ENCODE peak calls at places on chromosomes 12 and 14, in four cellular contexts. P is K562, Z is HepG2, Y is WTC11. A is an unnamed sample.

GRCh38 chr14:21978184-21978998 is 304.8 kb upstream of the OR4E1 start:
- DNase-seq in P (peak), Z (peak), Y (peak), A (peak)

GRCh38 chr12:104604070-104604994 is 147.6 kb downstream of the CHST11 start:
- DNase-seq in P (peak), Z (no peak), Y (no peak), A (peak)

GRCh38 chr12:4271433-4272013 is 2.0 kb upstream of the CCND2 start:
- DNase-seq in P (peak), Z (no peak), Y (no peak), A (peak)

GRCh38 chr14:101444116-101444515 is 117.2 kb upstream of the DIO3 start:
- DNase-seq in P (no peak), Z (no peak), Y (no peak), A (no peak)

GRCh38 chr12:3246253-3246652 is 169.1 kb downstream of the TSPAN9 start:
- DNase-seq in P (no peak), Z (no peak), Y (no peak), A (no peak)

GRCh38 chr12:113071427-113072112 is 15.0 kb downstream of the DTX1 start:
- DNase-seq in P (no peak), Z (peak), Y (no peak), A (no peak)

GRCh38 chr12:92899388-92900001 is 29.6 kb downstream of the EEA1 start:
- DNase-seq in P (no peak), Z (peak), Y (no peak), A (peak)

GRCh38 chr12:69550951-69551350 is 34.3 kb upstream of the CCT2 start:
- DNase-seq in P (no peak), Z (no peak), Y (no peak), A (no peak)

GRCh38 chr12:18165422-18165871 is 75.5 kb upstream of the RERGL start:
- DNase-seq in P (no peak), Z (no peak), Y (no peak), A (no peak)

GRCh38 chr12:80101126-80101525 is 1.8 kb downstream of the OTOGL start:
- DNase-seq in P (no peak), Z (no peak), Y (no peak), A (no peak)

DNA sequence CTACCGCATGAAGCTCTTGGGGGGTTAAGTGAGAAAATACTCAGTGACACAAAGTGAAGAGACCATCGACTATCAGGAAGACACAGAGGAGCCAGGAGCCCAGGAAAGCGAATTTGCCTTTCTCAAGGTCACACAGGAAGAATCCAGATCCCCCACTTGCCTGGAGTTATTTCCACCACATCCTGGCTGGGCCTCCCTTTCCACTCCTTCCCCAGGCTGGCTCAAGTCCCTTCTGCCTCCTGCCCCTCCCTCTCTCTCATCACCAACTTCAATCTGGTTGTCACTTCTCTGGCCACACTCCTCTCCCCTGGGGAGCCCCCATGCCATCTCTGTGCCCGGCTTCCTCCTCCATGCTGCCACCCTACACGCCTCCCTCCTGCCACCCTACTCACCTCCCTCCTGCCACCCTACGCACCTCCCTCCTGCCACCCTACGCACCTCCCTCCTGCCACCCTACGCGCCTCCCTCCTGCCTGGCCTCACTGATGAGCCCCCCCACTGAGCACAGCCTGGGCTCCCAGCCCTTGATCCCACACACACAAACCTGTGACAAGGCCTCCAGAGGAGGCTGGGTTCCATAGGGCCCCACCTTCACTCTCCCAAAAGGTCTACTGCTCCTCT is 6.3 kb downstream of the SCNN1A start:
- DNase-seq in P (no peak), Z (no peak), Y (no peak), A (no peak)
- TF ChIP-seq MAX in P (no peak), Z (no peak), Y (no peak), A (no peak)

GRCh38 chr14:100384819-100385813 is 62.0 kb downstream of the SLC25A47 start:
- DNase-seq in P (no peak), Z (peak), Y (no peak), A (peak)
- TF ChIP-seq FOXJ3 in P (no peak), Z (no peak), Y (no peak), A (no peak)

DNA sequence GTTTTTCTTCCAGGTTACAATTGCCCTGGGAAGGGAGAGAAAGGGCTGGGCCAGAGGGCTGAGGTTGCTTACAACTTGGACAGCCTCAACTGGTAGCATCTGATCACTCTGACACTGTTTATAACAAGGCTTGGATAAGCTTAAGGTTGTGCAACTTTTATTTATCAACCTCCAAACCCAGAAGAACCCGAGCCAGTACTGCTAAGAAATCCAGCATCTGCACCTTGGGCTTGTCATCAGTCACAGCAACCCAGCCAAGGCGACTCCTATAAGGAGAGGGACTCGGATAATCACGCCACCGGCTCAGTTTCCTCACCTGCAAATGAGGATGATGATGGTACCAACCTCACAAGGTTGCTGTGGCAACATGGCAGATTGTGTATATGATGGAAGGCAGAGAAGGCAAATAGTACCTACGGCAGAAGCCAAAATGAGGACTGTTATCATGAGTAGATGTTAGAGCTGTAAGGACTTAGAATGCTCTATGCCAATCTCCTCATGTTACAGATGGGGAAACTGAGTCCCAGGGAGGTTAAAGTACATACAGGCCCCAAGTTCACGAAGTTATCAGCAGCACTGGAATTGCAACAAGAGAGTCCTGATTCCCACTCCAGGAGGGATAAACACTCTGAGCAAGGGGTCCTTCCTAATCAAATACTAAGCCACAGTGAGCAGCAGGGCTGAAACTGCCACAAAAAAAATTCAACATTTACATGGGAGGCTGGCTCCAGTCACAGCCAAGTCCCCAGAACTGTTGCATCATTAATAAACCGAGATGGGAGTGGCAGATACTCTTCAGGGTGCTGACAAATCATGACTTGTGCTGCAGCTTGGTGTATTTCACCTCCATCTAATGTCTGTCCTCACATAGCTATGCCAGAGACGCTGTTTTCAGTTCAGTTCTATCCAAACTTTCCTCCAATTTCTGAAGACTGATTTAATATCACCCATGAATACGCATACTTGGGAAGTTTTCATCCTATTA is 24.4 kb downstream of the NUAK1 start:
- DNase-seq in P (no peak), Z (no peak), Y (no peak), A (no peak)
- TF ChIP-seq MAX in P (no peak), Z (no peak), Y (no peak), A (no peak)

DNA sequence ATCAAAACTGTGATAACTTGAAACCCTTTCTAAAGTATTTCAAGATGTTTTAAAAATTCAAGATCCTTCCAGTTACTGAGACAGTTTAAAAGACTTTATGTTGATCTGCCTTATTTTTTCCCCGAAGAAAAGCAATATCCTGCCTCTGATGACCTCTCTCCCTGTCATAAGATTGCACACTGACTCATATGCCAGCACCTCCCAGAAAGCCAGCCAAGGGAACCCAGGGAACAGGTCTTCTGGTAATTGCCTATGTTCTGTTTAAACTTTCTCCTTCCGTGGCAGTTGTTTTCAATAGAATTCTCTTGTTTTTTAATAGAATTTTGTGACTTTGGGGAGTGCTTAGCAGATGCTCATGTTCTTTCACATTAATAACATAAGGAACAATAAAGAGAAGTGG is 300.2 kb upstream of the PRKD1 start:
- DNase-seq in P (no peak), Z (no peak), Y (no peak), A (no peak)
- TF ChIP-seq FOXJ3 in P (no peak), Z (no peak), Y (no peak), A (no peak)

GRCh38 chr14:85731198-85731597 is 201.3 kb downstream of the FLRT2 start:
- DNase-seq in P (no peak), Z (no peak), Y (no peak), A (no peak)
- TF ChIP-seq MAX in P (no peak), Z (no peak), Y (no peak), A (no peak)

GRCh38 chr14:44404599-44405349 is 102.3 kb downstream of the FSCB start:
- DNase-seq in P (no peak), Z (no peak), Y (no peak), A (no peak)

GRCh38 chr14:44403194-44403593 is 103.9 kb downstream of the FSCB start:
- DNase-seq in P (no peak), Z (no peak), Y (no peak), A (no peak)

GRCh38 chr14:44405350-44405619 is 101.8 kb downstream of the FSCB start:
- DNase-seq in P (peak), Z (no peak), Y (no peak), A (no peak)

DNA sequence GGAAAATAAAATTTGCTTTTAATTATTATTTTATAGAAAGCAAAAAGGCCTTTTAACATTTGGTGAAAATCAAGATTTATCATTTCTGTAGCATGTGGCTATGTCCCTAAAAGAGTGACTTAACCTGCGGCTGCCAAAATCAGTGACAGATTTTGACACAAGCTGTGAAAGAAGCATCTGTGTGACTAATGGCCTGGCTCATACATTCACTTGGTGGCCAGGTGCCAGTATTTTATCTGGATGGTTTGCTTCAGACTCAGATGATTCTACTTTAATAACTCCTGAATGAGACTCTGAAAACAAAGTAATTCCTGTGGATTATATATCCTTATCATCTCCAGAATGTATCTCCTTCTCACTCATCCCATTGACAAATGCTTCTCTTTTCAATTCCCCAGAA is 103.1 kb downstream of the FSCB start:
- DNase-seq in P (no peak), Z (no peak), Y (no peak), A (no peak)
- TF ChIP-seq FOXJ3 in P (no peak), Z (no peak), Y (no peak), A (no peak)

GRCh38 chr14:96839251-96839650 is 42.1 kb downstream of the VRK1 start:
- DNase-seq in P (no peak), Z (no peak), Y (no peak), A (no peak)
- TF ChIP-seq MAX in P (no peak), Z (no peak), Y (no peak), A (no peak)

GRCh38 chr12:12807970-12808702 is 5.0 kb upstream of the DDX47 start:
- DNase-seq in P (no peak), Z (no peak), Y (no peak), A (no peak)
- TF ChIP-seq FOXJ3 in P (no peak), Z (no peak), Y (no peak), A (no peak)